ENCODE peak calls at places on chromosome 5, in five cellular contexts. One of them, this sample, is unnamed.
A peak's percentile ranks its signal among the peaks of the same experiment; 100 is the strongest.

GRCh38 chr5:10602031-10602806 is 38.3 kb downstream of the ANKRD33B start:
- DNase-seq in astrocyte of the cerebellum: no peak
- DNase-seq in fibroblast of lung: no peak
- DNase-seq in AG10803: no peak
- DNase-seq in adrenal gland: no peak
- DNase-seq in this sample: no peak

GRCh38 chr5:124621279-124621678 is 125.2 kb downstream of the ZNF608 start:
- DNase-seq in astrocyte of the cerebellum: no peak
- DNase-seq in fibroblast of lung: no peak
- DNase-seq in AG10803: no peak
- DNase-seq in adrenal gland: no peak
- DNase-seq in this sample: no peak

GRCh38 chr5:59709833-59710232 is 183.7 kb downstream of the PDE4D start:
- DNase-seq in astrocyte of the cerebellum: peak; percentile 75
- DNase-seq in fibroblast of lung: peak; percentile 88
- DNase-seq in AG10803: peak; percentile 77
- DNase-seq in adrenal gland: peak; percentile 16
- DNase-seq in this sample: peak; percentile 32

GRCh38 chr5:61371474-61371873 is 39.4 kb downstream of the ZSWIM6 start:
- DNase-seq in astrocyte of the cerebellum: no peak
- DNase-seq in fibroblast of lung: no peak
- DNase-seq in AG10803: no peak
- DNase-seq in adrenal gland: no peak
- DNase-seq in this sample: no peak

GRCh38 chr5:55324006-55324405 is 16.2 kb downstream of the MTREX start:
- DNase-seq in astrocyte of the cerebellum: no peak
- DNase-seq in fibroblast of lung: no peak
- DNase-seq in AG10803: no peak
- DNase-seq in adrenal gland: no peak
- DNase-seq in this sample: no peak

GRCh38 chr5:142883438-142883837 is 113.3 kb downstream of the ARHGAP26 start:
- DNase-seq in astrocyte of the cerebellum: no peak
- DNase-seq in fibroblast of lung: no peak
- DNase-seq in AG10803: no peak
- DNase-seq in adrenal gland: no peak
- DNase-seq in this sample: no peak

GRCh38 chr5:107668933-107669542 is 1.7 kb downstream of the EFNA5 start:
- DNase-seq in astrocyte of the cerebellum: no peak
- DNase-seq in fibroblast of lung: no peak
- DNase-seq in AG10803: no peak
- DNase-seq in adrenal gland: no peak
- DNase-seq in this sample: no peak

GRCh38 chr5:165272471-165272870 is 1767.1 kb downstream of the MAT2B start:
- DNase-seq in astrocyte of the cerebellum: no peak
- DNase-seq in fibroblast of lung: no peak
- DNase-seq in AG10803: no peak
- DNase-seq in adrenal gland: no peak
- DNase-seq in this sample: no peak

GRCh38 chr5:91118802-91119201 is 264.3 kb downstream of the ARRDC3 start:
- DNase-seq in astrocyte of the cerebellum: no peak
- DNase-seq in fibroblast of lung: peak; percentile 33
- DNase-seq in AG10803: peak; percentile 66
- DNase-seq in adrenal gland: no peak
- DNase-seq in this sample: peak; percentile 27

GRCh38 chr5:150738862-150739261 is 20.0 kb downstream of the DCTN4 start:
- DNase-seq in astrocyte of the cerebellum: no peak
- DNase-seq in fibroblast of lung: no peak
- DNase-seq in AG10803: no peak
- DNase-seq in adrenal gland: no peak
- DNase-seq in this sample: no peak

GRCh38 chr5:78542321-78542840 is 106.2 kb downstream of the LHFPL2 start:
- DNase-seq in astrocyte of the cerebellum: no peak
- DNase-seq in fibroblast of lung: no peak
- DNase-seq in AG10803: no peak
- DNase-seq in adrenal gland: no peak
- DNase-seq in this sample: no peak

GRCh38 chr5:159220206-159220605 is 10.9 kb upstream of the RNF145 start:
- DNase-seq in astrocyte of the cerebellum: no peak
- DNase-seq in fibroblast of lung: no peak
- DNase-seq in AG10803: no peak
- DNase-seq in adrenal gland: no peak
- DNase-seq in this sample: no peak

GRCh38 chr5:54455413-54456157 is at the start of gene HSPB3:
- DNase-seq in astrocyte of the cerebellum: no peak
- DNase-seq in fibroblast of lung: peak; percentile 87
- DNase-seq in AG10803: peak; percentile 96
- DNase-seq in adrenal gland: no peak
- DNase-seq in this sample: peak; percentile 93

GRCh38 chr5:148910216-148910615 is 83.8 kb downstream of the ADRB2 start:
- DNase-seq in astrocyte of the cerebellum: no peak
- DNase-seq in fibroblast of lung: no peak
- DNase-seq in AG10803: no peak
- DNase-seq in adrenal gland: no peak
- DNase-seq in this sample: no peak

GRCh38 chr5:40615586-40616193 is 64.0 kb upstream of the PTGER4 start:
- DNase-seq in astrocyte of the cerebellum: no peak
- DNase-seq in fibroblast of lung: peak; percentile 42
- DNase-seq in AG10803: no peak
- DNase-seq in adrenal gland: no peak
- DNase-seq in this sample: no peak

GRCh38 chr5:151022511-151023018 is 2.2 kb downstream of the GPX3 start:
- DNase-seq in astrocyte of the cerebellum: no peak
- DNase-seq in fibroblast of lung: peak; percentile 72
- DNase-seq in AG10803: no peak
- DNase-seq in adrenal gland: peak; percentile 74
- DNase-seq in this sample: no peak

GRCh38 chr5:38854907-38855306 is 9.1 kb downstream of the OSMR start:
- DNase-seq in astrocyte of the cerebellum: no peak
- DNase-seq in fibroblast of lung: no peak
- DNase-seq in AG10803: no peak
- DNase-seq in adrenal gland: no peak
- DNase-seq in this sample: no peak

GRCh38 chr5:141478321-141478945 is 2.7 kb downstream of the PCDHGC3 start:
- DNase-seq in astrocyte of the cerebellum: no peak
- DNase-seq in fibroblast of lung: peak; percentile 50
- DNase-seq in AG10803: peak; percentile 56
- DNase-seq in adrenal gland: no peak
- DNase-seq in this sample: no peak

GRCh38 chr5:137466888-137467287 is 32.2 kb downstream of the SPOCK1 start:
- DNase-seq in astrocyte of the cerebellum: peak; percentile 15
- DNase-seq in fibroblast of lung: peak; percentile 69
- DNase-seq in AG10803: peak; percentile 45
- DNase-seq in adrenal gland: peak; percentile 48
- DNase-seq in this sample: no peak

GRCh38 chr5:93789173-93790070 is 48.0 kb upstream of the POU5F2 start:
- DNase-seq in astrocyte of the cerebellum: peak; percentile 61
- DNase-seq in fibroblast of lung: peak; percentile 85
- DNase-seq in AG10803: peak; percentile 65
- DNase-seq in adrenal gland: no peak
- DNase-seq in this sample: peak; percentile 57

GRCh38 chr5:25128606-25129005 is 483.8 kb upstream of the CDH10 start:
- DNase-seq in astrocyte of the cerebellum: no peak
- DNase-seq in fibroblast of lung: no peak
- DNase-seq in AG10803: no peak
- DNase-seq in adrenal gland: no peak
- DNase-seq in this sample: no peak
- TF ChIP-seq CTCF in astrocyte of the cerebellum: no peak
- TF ChIP-seq CTCF in fibroblast of lung: no peak
- TF ChIP-seq CTCF in AG10803: no peak
- TF ChIP-seq CTCF in adrenal gland: no peak
- TF ChIP-seq CTCF in this sample: no peak

GRCh38 chr5:147782053-147783028 is at the start of gene JAKMIP2:
- DNase-seq in astrocyte of the cerebellum: peak; percentile 85
- DNase-seq in fibroblast of lung: peak; percentile 96
- DNase-seq in AG10803: peak; percentile 4
- DNase-seq in adrenal gland: peak; percentile 72
- DNase-seq in this sample: no peak
- TF ChIP-seq CTCF in astrocyte of the cerebellum: no peak
- TF ChIP-seq CTCF in fibroblast of lung: no peak
- TF ChIP-seq CTCF in AG10803: no peak
- TF ChIP-seq CTCF in adrenal gland: no peak
- TF ChIP-seq CTCF in this sample: no peak

DNA sequence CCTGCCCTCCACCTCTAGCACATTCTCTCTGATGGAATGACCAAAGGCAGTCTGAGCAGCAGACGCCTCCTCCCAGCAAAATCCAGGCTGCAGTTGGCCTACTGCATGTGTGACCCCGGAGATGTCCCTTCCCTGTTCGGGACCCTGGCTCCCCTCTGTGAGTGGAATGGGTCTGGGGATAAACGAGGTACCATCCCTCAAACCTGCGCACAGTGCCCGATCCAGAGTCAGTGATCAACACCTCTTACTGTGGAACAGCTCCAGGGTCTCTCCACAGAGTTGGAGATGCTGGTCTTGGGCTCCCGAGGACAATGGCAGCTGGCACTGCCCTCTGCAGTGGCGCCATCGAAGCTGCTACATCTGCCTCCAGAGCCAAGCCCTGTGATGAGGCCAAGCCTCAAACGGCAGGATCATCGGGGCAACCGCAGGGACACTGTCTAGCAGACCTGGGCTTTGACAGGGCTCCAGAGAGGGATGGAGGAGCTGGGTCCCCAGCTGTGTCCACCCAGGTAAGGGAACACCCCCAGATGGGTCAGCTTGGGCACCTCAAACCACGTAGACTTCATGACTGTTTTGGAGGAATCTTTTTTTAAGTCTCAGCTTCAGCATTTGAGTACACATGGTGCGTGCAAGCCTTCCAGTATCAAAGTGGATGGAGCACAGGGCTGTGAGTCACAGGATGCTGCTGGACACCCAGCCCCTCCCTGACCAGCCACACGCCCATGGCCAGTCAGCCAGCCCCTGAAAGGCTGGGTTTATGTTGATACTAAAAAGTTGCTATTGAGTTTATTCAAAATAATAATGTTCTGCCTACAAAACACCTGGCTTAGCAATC is 13.0 kb downstream of the MED10 start:
- DNase-seq in astrocyte of the cerebellum: no peak
- DNase-seq in fibroblast of lung: peak; percentile 32
- DNase-seq in AG10803: peak; percentile 31
- DNase-seq in adrenal gland: no peak
- DNase-seq in this sample: peak; percentile 18
- TF ChIP-seq CTCF in astrocyte of the cerebellum: no peak
- TF ChIP-seq CTCF in fibroblast of lung: no peak
- TF ChIP-seq CTCF in AG10803: no peak
- TF ChIP-seq CTCF in adrenal gland: no peak
- TF ChIP-seq CTCF in this sample: no peak

DNA sequence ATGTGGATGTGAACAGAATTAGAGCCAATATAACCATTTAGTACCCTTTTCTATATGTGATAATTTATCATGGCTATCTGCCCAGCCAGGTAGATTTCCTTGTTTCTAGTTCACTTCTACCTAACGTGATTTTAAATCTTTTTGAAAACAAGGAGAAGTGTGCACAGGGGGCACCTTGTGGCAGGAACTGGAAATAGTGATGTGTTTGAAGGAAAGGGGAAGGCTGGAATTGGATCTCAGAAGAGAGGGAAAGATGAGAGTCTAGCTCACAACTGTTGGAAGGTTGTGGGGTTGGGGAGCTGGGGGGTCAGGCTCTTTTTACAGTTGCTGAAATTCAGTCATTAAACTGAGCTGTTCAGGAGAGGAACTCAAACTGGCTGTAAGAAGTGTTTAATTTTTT is 219.5 kb downstream of the KCTD16 start:
- DNase-seq in astrocyte of the cerebellum: no peak
- DNase-seq in fibroblast of lung: no peak
- DNase-seq in AG10803: peak; percentile 1
- DNase-seq in adrenal gland: no peak
- DNase-seq in this sample: no peak
- TF ChIP-seq CTCF in astrocyte of the cerebellum: peak; percentile 43
- TF ChIP-seq CTCF in fibroblast of lung: peak; percentile 46
- TF ChIP-seq CTCF in AG10803: peak; percentile 34
- TF ChIP-seq CTCF in adrenal gland: no peak
- TF ChIP-seq CTCF in this sample: peak; percentile 34